ENCODE peak calls at places on chromosomes 4 and X, in five cellular contexts. One of them, this sample, is unnamed.

GRCh38 chrX:25968920-25969319 is 169.2 kb upstream of the MAGEB18 start:
- DNase-seq in colonic mucosa: no peak
- DNase-seq in GM12878: no peak
- DNase-seq in fibroblast of pulmonary artery: peak; percentile 49
- DNase-seq in A549: no peak
- DNase-seq in this sample: peak; percentile 34

GRCh38 chr4:150799207-150799606 is 215.9 kb downstream of the LRBA start:
- DNase-seq in colonic mucosa: no peak
- DNase-seq in fibroblast of pulmonary artery: no peak
- DNase-seq in GM12878: no peak
- DNase-seq in A549: no peak
- DNase-seq in this sample: no peak

GRCh38 chrX:2351999-2352995 is 148.5 kb downstream of the DHRSX start:
- DNase-seq in fibroblast of pulmonary artery: peak; percentile 69
- DNase-seq in colonic mucosa: no peak
- DNase-seq in GM12878: no peak
- DNase-seq in A549: peak; percentile 68
- DNase-seq in this sample: peak; percentile 73

GRCh38 chr4:144399927-144400326 is 246.0 kb upstream of the HHIP start:
- DNase-seq in GM12878: no peak
- DNase-seq in A549: peak; percentile 28
- DNase-seq in fibroblast of pulmonary artery: peak; percentile 95
- DNase-seq in colonic mucosa: no peak
- DNase-seq in this sample: peak; percentile 90

GRCh38 chrX:110402855-110403230 is 44.2 kb downstream of the RTL9 start:
- DNase-seq in GM12878: no peak
- DNase-seq in A549: no peak
- DNase-seq in colonic mucosa: no peak
- DNase-seq in fibroblast of pulmonary artery: no peak
- DNase-seq in this sample: no peak

GRCh38 chrX:31854716-31855115 is 782.9 kb upstream of the FTHL17 start:
- DNase-seq in fibroblast of pulmonary artery: no peak
- DNase-seq in colonic mucosa: no peak
- DNase-seq in A549: no peak
- DNase-seq in GM12878: no peak
- DNase-seq in this sample: no peak

GRCh38 chr4:129545599-129546278 is 449.8 kb downstream of the C4orf33 start:
- DNase-seq in GM12878: no peak
- DNase-seq in A549: no peak
- DNase-seq in colonic mucosa: no peak
- DNase-seq in fibroblast of pulmonary artery: peak; percentile 99
- DNase-seq in this sample: peak; percentile 19

GRCh38 chrX:8731579-8732395 is at the start of gene ANOS1:
- DNase-seq in fibroblast of pulmonary artery: peak; percentile 19
- DNase-seq in GM12878: no peak
- DNase-seq in A549: no peak
- DNase-seq in colonic mucosa: no peak
- DNase-seq in this sample: peak; percentile 72

GRCh38 chr4:145840162-145840768 is 98.4 kb downstream of the ZNF827 start:
- DNase-seq in colonic mucosa: no peak
- DNase-seq in fibroblast of pulmonary artery: peak; percentile 70
- DNase-seq in A549: peak; percentile 18
- DNase-seq in GM12878: peak; percentile 32
- DNase-seq in this sample: peak; percentile 44

GRCh38 chr4:119526786-119527550 is 101.6 kb downstream of the PDE5A start:
- DNase-seq in GM12878: no peak
- DNase-seq in colonic mucosa: no peak
- DNase-seq in fibroblast of pulmonary artery: no peak
- DNase-seq in A549: no peak
- DNase-seq in this sample: peak; percentile 9

GRCh38 chr4:137711502-137711901 is 179.2 kb upstream of the PCDH18 start:
- DNase-seq in A549: no peak
- DNase-seq in fibroblast of pulmonary artery: no peak
- DNase-seq in colonic mucosa: no peak
- DNase-seq in GM12878: no peak
- DNase-seq in this sample: no peak

GRCh38 chr4:155073852-155074251 is 134.6 kb upstream of the NPY2R start:
- DNase-seq in A549: no peak
- DNase-seq in colonic mucosa: no peak
- DNase-seq in GM12878: no peak
- DNase-seq in fibroblast of pulmonary artery: peak; percentile 29
- DNase-seq in this sample: no peak

GRCh38 chrX:1093112-1093511 is 119.3 kb downstream of the CRLF2 start:
- DNase-seq in GM12878: no peak
- DNase-seq in A549: no peak
- DNase-seq in fibroblast of pulmonary artery: no peak
- DNase-seq in colonic mucosa: no peak
- DNase-seq in this sample: no peak

GRCh38 chrX:154094833-154095232 is 2.7 kb downstream of the MECP2 start:
- DNase-seq in A549: no peak
- DNase-seq in fibroblast of pulmonary artery: no peak
- DNase-seq in colonic mucosa: no peak
- DNase-seq in GM12878: no peak
- DNase-seq in this sample: no peak

GRCh38 chr4:55312491-55313101 is 33.4 kb upstream of the SRD5A3 start:
- DNase-seq in fibroblast of pulmonary artery: peak; percentile 81
- DNase-seq in colonic mucosa: peak; percentile 36
- DNase-seq in GM12878: no peak
- DNase-seq in A549: no peak
- DNase-seq in this sample: peak; percentile 25

GRCh38 chr4:58163172-58163571 is 1053.0 kb upstream of the IGFBP7 start:
- DNase-seq in fibroblast of pulmonary artery: no peak
- DNase-seq in colonic mucosa: no peak
- DNase-seq in A549: no peak
- DNase-seq in GM12878: no peak
- DNase-seq in this sample: no peak

GRCh38 chr4:71212216-71212615 is 126.6 kb upstream of the SLC4A4 start:
- DNase-seq in A549: no peak
- DNase-seq in fibroblast of pulmonary artery: no peak
- DNase-seq in colonic mucosa: no peak
- DNase-seq in GM12878: no peak
- DNase-seq in this sample: peak; percentile 73

GRCh38 chrX:5876984-5877655 is 351.5 kb downstream of the NLGN4X start:
- DNase-seq in A549: peak; percentile 0
- DNase-seq in GM12878: no peak
- DNase-seq in colonic mucosa: no peak
- DNase-seq in fibroblast of pulmonary artery: no peak
- DNase-seq in this sample: peak; percentile 75

GRCh38 chr4:94307231-94307840 is 35.3 kb downstream of the HPGDS start:
- DNase-seq in GM12878: no peak
- DNase-seq in fibroblast of pulmonary artery: peak; percentile 13
- DNase-seq in A549: peak; percentile 3
- DNase-seq in colonic mucosa: no peak
- DNase-seq in this sample: no peak

GRCh38 chr4:116829187-116829586 is 256.2 kb downstream of the TRAM1L1 start:
- DNase-seq in GM12878: no peak
- DNase-seq in fibroblast of pulmonary artery: no peak
- DNase-seq in A549: peak; percentile 0
- DNase-seq in colonic mucosa: no peak
- DNase-seq in this sample: no peak

GRCh38 chrX:15016051-15016450 is 142.8 kb downstream of the MOSPD2 start:
- DNase-seq in colonic mucosa: no peak
- DNase-seq in A549: no peak
- DNase-seq in GM12878: no peak
- DNase-seq in fibroblast of pulmonary artery: no peak
- DNase-seq in this sample: no peak

GRCh38 chr4:74244049-74244448 is 64.2 kb upstream of the EPGN start:
- DNase-seq in fibroblast of pulmonary artery: no peak
- DNase-seq in colonic mucosa: no peak
- DNase-seq in GM12878: no peak
- DNase-seq in A549: no peak
- DNase-seq in this sample: no peak

GRCh38 chr4:140130677-140131076 is 23.3 kb downstream of the MAML3 start:
- DNase-seq in fibroblast of pulmonary artery: peak; percentile 29
- DNase-seq in A549: no peak
- DNase-seq in GM12878: no peak
- DNase-seq in colonic mucosa: no peak
- DNase-seq in this sample: no peak

GRCh38 chr4:121304843-121305348 is 75.9 kb downstream of the QRFPR start:
- DNase-seq in GM12878: no peak
- DNase-seq in A549: no peak
- DNase-seq in fibroblast of pulmonary artery: no peak
- DNase-seq in colonic mucosa: peak; percentile 50
- DNase-seq in this sample: no peak

GRCh38 chr4:108556166-108556565 is 64.2 kb upstream of the RPL34 start:
- DNase-seq in GM12878: no peak
- DNase-seq in fibroblast of pulmonary artery: no peak
- DNase-seq in A549: no peak
- DNase-seq in colonic mucosa: no peak
- DNase-seq in this sample: no peak

GRCh38 chrX:149152941-149153340 is 352.2 kb downstream of the IDS start:
- DNase-seq in GM12878: no peak
- DNase-seq in A549: no peak
- DNase-seq in fibroblast of pulmonary artery: peak; percentile 35
- DNase-seq in colonic mucosa: no peak
- DNase-seq in this sample: no peak

DNA sequence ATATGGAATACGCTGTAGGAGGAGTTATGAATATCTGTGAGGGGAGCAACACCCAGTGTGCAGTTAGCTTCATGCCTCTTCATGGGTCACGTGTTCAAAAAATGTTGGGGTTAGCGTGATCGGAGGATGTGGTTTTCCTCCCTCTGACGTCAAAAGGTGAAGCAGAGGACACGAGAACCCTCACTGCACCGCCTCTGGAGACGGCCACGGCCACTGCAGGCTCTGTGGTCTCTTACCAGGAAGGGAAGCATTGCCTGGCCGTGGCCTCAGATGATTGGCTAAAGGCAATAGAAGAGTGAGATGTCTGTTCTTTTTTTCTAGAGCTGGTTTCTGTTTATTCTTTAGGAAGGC is 28.9 kb downstream of the HTT-AS start:
- DNase-seq in A549: no peak
- DNase-seq in colonic mucosa: peak; percentile 38
- DNase-seq in GM12878: no peak
- DNase-seq in fibroblast of pulmonary artery: peak; percentile 65
- DNase-seq in this sample: peak; percentile 72
- TF ChIP-seq CTCF in A549: no peak
- TF ChIP-seq CTCF in colonic mucosa: no peak
- TF ChIP-seq CTCF in GM12878: no peak
- TF ChIP-seq CTCF in fibroblast of pulmonary artery: no peak
- TF ChIP-seq CTCF in this sample: no peak

GRCh38 chr4:77188498-77189187 is 31.6 kb downstream of the CCNG2 start:
- DNase-seq in A549: no peak
- DNase-seq in GM12878: no peak
- DNase-seq in fibroblast of pulmonary artery: no peak
- DNase-seq in colonic mucosa: no peak
- DNase-seq in this sample: no peak

GRCh38 chr4:77193511-77194236 is 36.7 kb downstream of the CCNG2 start:
- DNase-seq in fibroblast of pulmonary artery: no peak
- DNase-seq in colonic mucosa: peak; percentile 51
- DNase-seq in A549: no peak
- DNase-seq in GM12878: peak; percentile 69
- DNase-seq in this sample: no peak

GRCh38 chr4:77187231-77187630 is 30.2 kb downstream of the CCNG2 start:
- DNase-seq in fibroblast of pulmonary artery: no peak
- DNase-seq in GM12878: no peak
- DNase-seq in A549: no peak
- DNase-seq in colonic mucosa: no peak
- DNase-seq in this sample: no peak

GRCh38 chr4:77193046-77193445 is 36.0 kb downstream of the CCNG2 start:
- DNase-seq in A549: no peak
- DNase-seq in fibroblast of pulmonary artery: no peak
- DNase-seq in GM12878: no peak
- DNase-seq in colonic mucosa: no peak
- DNase-seq in this sample: no peak

DNA sequence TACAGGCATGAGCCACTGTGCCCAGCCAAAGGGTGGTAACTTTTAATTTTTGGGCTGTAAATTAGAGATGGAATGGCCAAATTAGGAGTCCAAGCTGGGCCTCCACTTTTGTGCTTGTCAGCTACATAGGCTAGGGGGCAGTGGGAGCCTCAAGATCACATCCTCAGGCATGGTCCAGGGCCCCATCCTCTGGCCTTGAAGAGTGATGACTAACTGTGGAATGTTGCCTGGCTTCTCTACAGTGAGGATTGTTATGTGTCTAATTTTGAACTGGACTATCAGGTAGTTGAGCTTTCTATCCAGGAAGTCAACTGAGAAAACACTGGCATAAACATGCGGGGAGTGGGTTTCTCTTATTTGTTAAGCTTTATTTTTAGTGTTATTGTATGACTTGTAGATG is 33.0 kb downstream of the CCNG2 start:
- DNase-seq in fibroblast of pulmonary artery: no peak
- DNase-seq in A549: no peak
- DNase-seq in colonic mucosa: no peak
- DNase-seq in GM12878: no peak
- DNase-seq in this sample: no peak
- TF ChIP-seq CTCF in fibroblast of pulmonary artery: no peak
- TF ChIP-seq CTCF in A549: no peak
- TF ChIP-seq CTCF in colonic mucosa: no peak
- TF ChIP-seq CTCF in GM12878: no peak
- TF ChIP-seq CTCF in this sample: no peak

GRCh38 chrX:117301086-117301485 is 815.5 kb downstream of the KLHL13 start:
- DNase-seq in colonic mucosa: no peak
- DNase-seq in fibroblast of pulmonary artery: no peak
- DNase-seq in GM12878: no peak
- DNase-seq in A549: no peak
- DNase-seq in this sample: no peak

DNA sequence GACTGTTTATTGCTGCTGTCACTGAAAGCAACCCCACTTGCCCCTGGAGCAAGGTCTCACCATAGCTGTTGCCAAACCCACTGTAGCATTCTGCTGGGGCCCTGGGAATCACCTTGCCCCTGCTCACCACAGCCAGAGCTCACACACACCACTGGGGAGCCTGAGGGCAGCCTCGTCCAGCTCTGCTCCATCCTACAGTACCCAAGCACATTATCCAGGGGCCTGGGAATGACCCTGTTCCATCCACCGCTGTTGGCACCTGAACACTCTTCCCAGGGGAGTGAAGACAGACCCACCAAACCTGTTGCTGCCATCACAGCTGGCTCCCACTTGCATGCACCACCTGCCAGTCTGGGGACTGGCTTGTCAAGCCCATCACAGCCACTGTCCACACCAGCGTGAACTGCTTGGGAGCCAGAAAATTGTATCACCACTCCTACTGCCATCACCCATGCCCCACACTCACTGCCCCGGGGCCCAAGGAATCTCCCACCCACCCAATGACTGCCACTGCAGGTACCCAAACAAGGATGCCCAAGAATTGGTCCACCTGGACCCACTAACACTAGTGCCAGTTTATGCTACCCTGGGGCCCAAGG is 811.3 kb downstream of the KLHL13 start:
- DNase-seq in A549: no peak
- DNase-seq in fibroblast of pulmonary artery: no peak
- DNase-seq in colonic mucosa: no peak
- DNase-seq in GM12878: no peak
- DNase-seq in this sample: no peak
- TF ChIP-seq CTCF in A549: no peak
- TF ChIP-seq CTCF in fibroblast of pulmonary artery: no peak
- TF ChIP-seq CTCF in colonic mucosa: no peak
- TF ChIP-seq CTCF in GM12878: no peak
- TF ChIP-seq CTCF in this sample: no peak

GRCh38 chrX:17655232-17656034 is 81.9 kb upstream of the SCML1 start:
- DNase-seq in A549: no peak
- DNase-seq in colonic mucosa: no peak
- DNase-seq in fibroblast of pulmonary artery: peak; percentile 1
- DNase-seq in GM12878: no peak
- DNase-seq in this sample: peak; percentile 8
- TF ChIP-seq CTCF in A549: no peak
- TF ChIP-seq CTCF in colonic mucosa: no peak
- TF ChIP-seq CTCF in fibroblast of pulmonary artery: no peak
- TF ChIP-seq CTCF in GM12878: no peak
- TF ChIP-seq CTCF in this sample: no peak

This sample was measured in cardiac muscle cell.